ENCODE peak calls at places on chromosomes 12 and 14, in nine cellular contexts. D is CD4-positive, alpha-beta memory T cell; B is CD4-positive, alpha-beta T cell; Z is OCI-LY7; H is adipocyte; C is Caco-2; V is uterus; A is CD4-positive, CD25-positive, alpha-beta regulatory T cell; X is tibial nerve. L is an unnamed sample.

GRCh38 chr12:79934309-79935020 is 432 bp downstream of the PPP1R12A start:
- DNase-seq in D (no peak), B (peak; percentile 29), Z (peak; percentile 47), H (peak; percentile 73), C (no peak), V (peak; percentile 51), A (peak; percentile 39), X (peak; percentile 26), L (no peak)

GRCh38 chr12:110844551-110845395 is 2.0 kb upstream of the CCDC63 start:
- DNase-seq in D (no peak), B (no peak), Z (no peak), H (no peak), C (no peak), V (no peak), A (no peak), X (no peak), L (no peak)

GRCh38 chr12:58894040-58894439 is 26.3 kb downstream of the LRIG3 start:
- DNase-seq in D (no peak), B (no peak), Z (no peak), H (no peak), C (no peak), V (no peak), A (no peak), X (no peak), L (no peak)

GRCh38 chr12:13661005-13661887 is 320.2 kb downstream of the GRIN2B start:
- DNase-seq in D (peak; percentile 3), B (no peak), Z (peak; percentile 13), H (peak; percentile 80), C (peak; percentile 60), V (peak; percentile 17), A (no peak), X (peak; percentile 14), L (peak; percentile 77)

GRCh38 chr12:108782971-108783370 is 51.7 kb upstream of the CORO1C start:
- DNase-seq in D (no peak), B (no peak), Z (no peak), H (no peak), C (no peak), V (no peak), A (no peak), X (no peak), L (no peak)

GRCh38 chr12:52343550-52343949 is 22.4 kb upstream of the KRT83 start:
- DNase-seq in D (no peak), B (no peak), Z (no peak), H (no peak), C (no peak), V (no peak), A (no peak), X (no peak), L (no peak)

GRCh38 chr14:43900173-43900655 is 606.9 kb downstream of the FSCB start:
- DNase-seq in D (no peak), B (no peak), Z (no peak), H (no peak), C (no peak), V (no peak), A (no peak), X (no peak), L (no peak)

GRCh38 chr12:83996671-83997070 is 915.9 kb downstream of the SLC6A15 start:
- DNase-seq in D (no peak), B (no peak), Z (no peak), H (peak; percentile 31), C (no peak), V (no peak), A (no peak), X (no peak), L (no peak)

GRCh38 chr12:27907766-27908165 is 64.8 kb downstream of the PTHLH start:
- DNase-seq in D (no peak), B (no peak), Z (no peak), H (peak; percentile 24), C (no peak), V (no peak), A (no peak), X (no peak), L (no peak)

GRCh38 chr14:24237463-24237955 is 4.8 kb downstream of the GMPR2 start:
- DNase-seq in D (no peak), B (no peak), Z (no peak), H (no peak), C (no peak), V (no peak), A (no peak), X (no peak), L (no peak)

GRCh38 chr14:46818147-46818546 is 166.6 kb upstream of the RPL10L start:
- DNase-seq in D (no peak), B (no peak), Z (no peak), H (no peak), C (no peak), V (no peak), A (no peak), X (no peak), L (no peak)

GRCh38 chr14:92937229-92937937 is 14.4 kb downstream of the CHGA start:
- DNase-seq in D (no peak), B (no peak), Z (no peak), H (no peak), C (no peak), V (no peak), A (no peak), X (no peak), L (no peak)

GRCh38 chr12:80763874-80764273 is 47.2 kb downstream of the MYF5 start:
- DNase-seq in D (no peak), B (no peak), Z (peak; percentile 59), H (peak; percentile 86), C (no peak), V (no peak), A (no peak), X (no peak), L (peak; percentile 61)

GRCh38 chr12:2268478-2269286 is 215.9 kb downstream of the CACNA1C start:
- DNase-seq in D (no peak), B (no peak), Z (no peak), H (peak; percentile 94), C (peak; percentile 26), V (no peak), A (no peak), X (no peak), L (no peak)

GRCh38 chr12:5059358-5059757 is 15.7 kb downstream of the KCNA5 start:
- DNase-seq in D (no peak), B (no peak), Z (no peak), H (no peak), C (no peak), V (no peak), A (no peak), X (no peak), L (peak; percentile 64)

GRCh38 chr12:89474615-89475014 is 50.0 kb downstream of the GALNT4 start:
- DNase-seq in D (no peak), B (no peak), Z (no peak), H (no peak), C (no peak), V (no peak), A (no peak), X (no peak), L (no peak)

GRCh38 chr12:30939234-30939633 is 12.7 kb downstream of the TSPAN11 start:
- DNase-seq in D (no peak), B (no peak), Z (no peak), H (no peak), C (no peak), V (no peak), A (no peak), X (no peak), L (no peak)

GRCh38 chr12:46857486-46857885 is 31.7 kb upstream of the SLC38A4 start:
- DNase-seq in D (no peak), B (no peak), Z (no peak), H (no peak), C (no peak), V (no peak), A (no peak), X (no peak), L (no peak)

GRCh38 chr12:46858368-46858767 is 32.6 kb upstream of the SLC38A4 start:
- DNase-seq in D (no peak), B (no peak), Z (peak; percentile 32), H (no peak), C (no peak), V (no peak), A (no peak), X (no peak), L (no peak)

GRCh38 chr12:46855760-46856159 is 30.0 kb upstream of the SLC38A4 start:
- DNase-seq in D (no peak), B (no peak), Z (no peak), H (no peak), C (no peak), V (no peak), A (no peak), X (no peak), L (no peak)
- H3K9me3 ChIP-seq in D (no peaks in the 10 kb centered on the region), B (peaks cover 15% of the 10 kb centered on the region), Z (peaks cover 14% of the 10 kb centered on the region), H (peaks cover 38% of the 10 kb centered on the region), C (peaks cover 22% of the 10 kb centered on the region), V (no peaks in the 10 kb centered on the region), A (peaks cover 13% of the 10 kb centered on the region), X (peaks cover 42% of the 10 kb centered on the region), L (no peaks in the 10 kb centered on the region)

GRCh38 chr14:39014460-39014859 is 88.6 kb downstream of the SEC23A start:
- DNase-seq in D (no peak), B (no peak), Z (no peak), H (no peak), C (no peak), V (no peak), A (no peak), X (no peak), L (no peak)
- H3K9me3 ChIP-seq in D (no peaks in the 10 kb centered on the region), B (no peaks in the 10 kb centered on the region), Z (no peaks in the 10 kb centered on the region), H (no peaks in the 10 kb centered on the region), C (no peaks in the 10 kb centered on the region), V (no peaks in the 10 kb centered on the region), A (no peaks in the 10 kb centered on the region), X (no peaks in the 10 kb centered on the region), L (no peaks in the 10 kb centered on the region)

GRCh38 chr14:104162495-104162894 is 24.1 kb downstream of the KIF26A start:
- DNase-seq in D (no peak), B (no peak), Z (no peak), H (no peak), C (no peak), V (no peak), A (no peak), X (no peak), L (no peak)

GRCh38 chr14:104161601-104162367 is 23.4 kb downstream of the KIF26A start:
- DNase-seq in D (no peak), B (no peak), Z (no peak), H (no peak), C (no peak), V (no peak), A (no peak), X (no peak), L (no peak)

GRCh38 chr14:104158827-104159798 is 20.7 kb downstream of the KIF26A start:
- DNase-seq in D (no peak), B (no peak), Z (no peak), H (no peak), C (no peak), V (no peak), A (no peak), X (no peak), L (no peak)

GRCh38 chr14:104157303-104157928 is 19.0 kb downstream of the KIF26A start:
- DNase-seq in D (no peak), B (no peak), Z (no peak), H (no peak), C (no peak), V (no peak), A (no peak), X (no peak), L (no peak)

GRCh38 chr14:104159990-104160389 is 21.6 kb downstream of the KIF26A start:
- DNase-seq in D (no peak), B (no peak), Z (no peak), H (no peak), C (no peak), V (no peak), A (no peak), X (no peak), L (no peak)
- H3K9me3 ChIP-seq in D (no peaks in the 10 kb centered on the region), B (no peaks in the 10 kb centered on the region), Z (no peaks in the 10 kb centered on the region), H (no peaks in the 10 kb centered on the region), C (no peaks in the 10 kb centered on the region), V (no peaks in the 10 kb centered on the region), A (no peaks in the 10 kb centered on the region), X (no peaks in the 10 kb centered on the region), L (no peaks in the 10 kb centered on the region)

GRCh38 chr14:97058071-97058470 is 260.9 kb downstream of the VRK1 start:
- DNase-seq in D (no peak), B (no peak), Z (no peak), H (no peak), C (no peak), V (no peak), A (no peak), X (no peak), L (no peak)
- H3K9me3 ChIP-seq in D (no peaks in the 10 kb centered on the region), B (no peaks in the 10 kb centered on the region), Z (no peaks in the 10 kb centered on the region), H (no peaks in the 10 kb centered on the region), C (no peaks in the 10 kb centered on the region), V (no peaks in the 10 kb centered on the region), A (no peaks in the 10 kb centered on the region), X (no peaks in the 10 kb centered on the region), L (no peaks in the 10 kb centered on the region)

L was measured in cardiac muscle cell.